ENCODE peak calls at places on chromosomes 13 and 19, in five cellular contexts. Q is HepG2, F is SK-N-SH, Z is HCT116, O is GM12878. E is an unnamed sample.

GRCh38 chr19:3026768-3027167 is 2.3 kb downstream of the TLE2 start:
- DNase-seq in O (no peak), Q (no peak), F (no peak), Z (no peak), E (no peak)

GRCh38 chr13:39463611-39464010 is 139.4 kb downstream of the LHFPL6 start:
- DNase-seq in Z (no peak), Q (no peak), O (no peak), F (no peak), E (no peak)

GRCh38 chr19:51163257-51163656 is 21.2 kb downstream of the SIGLEC7 start:
- DNase-seq in Q (no peak), Z (no peak), O (no peak), F (no peak), E (no peak)

GRCh38 chr19:6706633-6706958 is 13.9 kb downstream of the C3 start:
- DNase-seq in Q (no peak), Z (no peak), F (no peak), O (no peak), E (no peak)

GRCh38 chr19:28297036-28297435 is 915.9 kb downstream of the UQCRFS1 start:
- DNase-seq in Q (no peak), Z (no peak), F (no peak), O (no peak), E (no peak)

GRCh38 chr13:42997381-42997780 is 5.3 kb upstream of the EPSTI1 start:
- DNase-seq in Z (no peak), F (no peak), O (no peak), Q (no peak), E (no peak)

GRCh38 chr13:112213467-112214245 is 146.7 kb downstream of the SOX1 start:
- DNase-seq in O (no peak), F (no peak), Z (no peak), Q (peak), E (peak)

GRCh38 chr19:38206928-38207327 is 17.1 kb downstream of the DPF1 start:
- DNase-seq in Q (no peak), F (no peak), O (no peak), Z (no peak), E (no peak)

GRCh38 chr13:31670831-31671617 is 68.3 kb upstream of the RXFP2 start:
- DNase-seq in Z (no peak), F (peak), O (no peak), Q (no peak), E (no peak)

GRCh38 chr13:34967851-34968562 is 25.9 kb downstream of the NBEA start:
- DNase-seq in Q (no peak), O (no peak), Z (no peak), F (no peak), E (no peak)

GRCh38 chr13:35470671-35471465 is 5.6 kb downstream of the MAB21L1 start:
- DNase-seq in Q (no peak), F (peak), O (no peak), Z (no peak), E (no peak)

GRCh38 chr13:97938701-97939475 is 14.6 kb upstream of the IPO5 start:
- DNase-seq in Z (no peak), F (no peak), O (no peak), Q (no peak), E (no peak)

GRCh38 chr19:40799558-40800338 is 757 bp downstream of the EGLN2 start:
- DNase-seq in O (no peak), F (peak), Q (no peak), Z (no peak), E (no peak)

GRCh38 chr13:74114641-74115040 is 19.6 kb downstream of the KLF12 start:
- DNase-seq in Z (no peak), F (no peak), O (no peak), Q (no peak), E (no peak)

GRCh38 chr13:48138270-48138669 is 43.4 kb upstream of the MED4 start:
- DNase-seq in Z (no peak), F (no peak), Q (no peak), O (no peak), E (no peak)

GRCh38 chr13:108225440-108225839 is 7.2 kb downstream of the ABHD13 start:
- DNase-seq in F (no peak), Z (no peak), O (no peak), Q (no peak), E (no peak)

GRCh38 chr13:48492123-48493075 is 40.5 kb downstream of the RCBTB2 start:
- DNase-seq in Q (no peak), O (peak), Z (no peak), F (no peak), E (no peak)

GRCh38 chr13:46629811-46630413 is 76.9 kb downstream of the LRCH1 start:
- DNase-seq in O (no peak), F (peak), Q (no peak), Z (no peak), E (no peak)

GRCh38 chr19:8666814-8667405 is 31.7 kb downstream of the ACTL9 start:
- DNase-seq in Z (no peak), Q (no peak), F (no peak), O (no peak), E (no peak)
- TF ChIP-seq JUND in Z (no peak), Q (no peak), F (no peak), O (no peak), E (no peak)

DNA sequence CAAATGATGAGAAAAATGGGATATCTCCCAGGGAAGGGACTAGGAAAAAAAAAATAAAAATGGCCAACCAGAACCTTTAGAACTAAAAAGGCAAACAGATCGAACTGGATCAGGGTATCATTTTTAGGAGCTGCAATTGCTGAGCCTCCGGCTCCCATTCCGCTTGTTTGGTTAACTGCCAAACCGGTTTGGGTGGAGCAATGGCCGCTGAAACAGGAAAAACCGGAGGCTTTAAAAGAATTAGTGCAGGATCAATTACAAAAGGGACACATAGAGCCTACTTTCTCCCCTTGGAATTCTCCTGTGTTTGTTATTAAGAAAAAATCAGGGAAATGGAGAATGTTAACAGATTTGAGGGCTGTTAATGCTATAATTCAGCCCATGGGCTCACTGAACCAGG is 12.7 kb upstream of the ZNF443 start:
- DNase-seq in Z (no peak), F (no peak), O (no peak), Q (no peak), E (peak)
- TF ChIP-seq JUND in Z (no peak), F (no peak), O (no peak), Q (no peak), E (no peak)

DNA sequence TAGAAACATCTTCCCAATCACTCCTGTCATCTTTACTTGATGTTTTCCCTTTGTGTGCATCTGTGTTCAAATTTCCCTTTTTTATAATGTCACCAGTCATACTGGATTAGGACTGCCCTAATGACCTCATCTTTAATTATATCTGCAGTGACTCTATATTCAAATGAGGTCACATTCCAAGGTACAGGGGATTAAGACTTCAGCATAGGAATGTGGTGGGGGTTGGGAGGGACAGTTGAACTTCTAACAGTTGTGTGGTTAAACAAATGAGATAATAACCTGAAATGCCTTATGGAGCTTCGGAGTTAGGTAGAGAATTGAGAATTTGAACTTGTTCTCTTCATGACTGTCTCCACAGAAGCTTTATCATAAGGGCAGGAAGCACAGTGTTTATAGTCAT is 23.0 kb downstream of the PAN3 start:
- DNase-seq in Q (peak), F (no peak), Z (no peak), O (no peak), E (peak)
- TF ChIP-seq JUND in Q (no peak), F (no peak), Z (no peak), O (no peak), E (no peak)

DNA sequence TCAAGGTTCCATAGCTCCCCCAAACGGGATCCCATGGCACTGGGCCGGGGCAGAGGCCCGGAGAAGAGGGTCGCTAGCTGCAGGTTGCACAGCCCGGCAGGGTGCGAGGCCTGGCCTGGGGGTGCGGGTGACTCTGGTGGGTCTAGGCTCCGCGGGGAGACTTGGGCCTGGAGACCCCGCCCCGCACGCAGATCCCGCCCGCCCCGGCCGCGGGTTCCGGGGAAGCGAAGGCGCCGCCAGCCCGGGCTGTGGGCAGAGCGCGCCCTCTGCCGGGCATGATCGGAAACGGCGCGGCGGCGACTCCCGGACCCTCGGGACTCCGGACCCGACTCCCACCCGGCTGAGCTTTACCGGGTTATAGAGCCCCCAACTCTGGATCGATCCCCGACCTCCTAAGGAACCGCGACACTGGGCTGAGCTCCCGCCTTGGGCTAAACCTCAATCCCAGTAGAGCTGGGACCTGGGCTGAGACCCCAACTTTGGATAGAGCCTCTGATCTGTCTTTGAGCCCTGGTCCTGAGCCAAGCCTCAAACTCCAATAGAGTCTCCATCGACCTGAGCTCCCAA is 3.1 kb upstream of the TNFAIP8L1 start:
- DNase-seq in Z (no peak), F (peak), O (no peak), Q (no peak), E (peak)
- TF ChIP-seq JUND in Z (no peak), F (no peak), O (no peak), Q (no peak), E (no peak)

GRCh38 chr13:44231786-44232516 is 141.7 kb upstream of the SERP2 start:
- DNase-seq in Q (peak), Z (peak), F (no peak), O (no peak), E (peak)
- TF ChIP-seq JUND in Q (no peak), Z (peak), F (peak), O (no peak), E (peak)

DNA sequence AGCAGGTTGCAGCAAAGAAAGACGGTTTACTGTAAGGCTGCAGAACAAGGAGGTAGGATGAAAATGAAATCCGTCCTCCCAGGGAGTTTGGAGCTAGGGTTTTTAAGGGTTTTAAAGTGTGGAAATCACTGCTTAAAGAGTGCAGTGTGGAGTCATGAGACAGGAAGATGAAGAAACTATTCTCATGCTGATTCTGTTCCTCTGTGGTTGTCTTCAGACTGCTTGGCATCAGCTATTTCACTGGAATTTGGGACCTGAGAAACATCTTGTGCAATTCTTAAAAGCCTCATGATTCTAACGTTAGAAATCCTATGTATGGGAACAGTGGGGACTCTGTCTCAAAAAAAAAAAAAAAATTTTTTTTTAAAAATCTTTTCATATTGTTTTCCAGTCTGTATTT is 11.4 kb downstream of the ZNF331 start:
- DNase-seq in F (no peak), Q (no peak), O (no peak), Z (no peak), E (no peak)
- TF ChIP-seq JUND in F (no peak), Q (no peak), O (no peak), Z (no peak), E (no peak)

GRCh38 chr13:40666905-40667621 is 622 bp upstream of the FOXO1 start:
- DNase-seq in Z (no peak), Q (peak), F (peak), O (no peak), E (no peak)

GRCh38 chr13:40665754-40666057 is 735 bp downstream of the FOXO1 start:
- DNase-seq in Z (no peak), Q (no peak), O (no peak), F (peak), E (no peak)

GRCh38 chr13:40667622-40667978 is 1.2 kb upstream of the FOXO1 start:
- DNase-seq in Q (no peak), F (no peak), O (no peak), Z (no peak), E (no peak)

GRCh38 chr13:40665061-40665753 is 1.2 kb downstream of the FOXO1 start:
- DNase-seq in F (peak), O (no peak), Q (no peak), Z (no peak), E (peak)

DNA sequence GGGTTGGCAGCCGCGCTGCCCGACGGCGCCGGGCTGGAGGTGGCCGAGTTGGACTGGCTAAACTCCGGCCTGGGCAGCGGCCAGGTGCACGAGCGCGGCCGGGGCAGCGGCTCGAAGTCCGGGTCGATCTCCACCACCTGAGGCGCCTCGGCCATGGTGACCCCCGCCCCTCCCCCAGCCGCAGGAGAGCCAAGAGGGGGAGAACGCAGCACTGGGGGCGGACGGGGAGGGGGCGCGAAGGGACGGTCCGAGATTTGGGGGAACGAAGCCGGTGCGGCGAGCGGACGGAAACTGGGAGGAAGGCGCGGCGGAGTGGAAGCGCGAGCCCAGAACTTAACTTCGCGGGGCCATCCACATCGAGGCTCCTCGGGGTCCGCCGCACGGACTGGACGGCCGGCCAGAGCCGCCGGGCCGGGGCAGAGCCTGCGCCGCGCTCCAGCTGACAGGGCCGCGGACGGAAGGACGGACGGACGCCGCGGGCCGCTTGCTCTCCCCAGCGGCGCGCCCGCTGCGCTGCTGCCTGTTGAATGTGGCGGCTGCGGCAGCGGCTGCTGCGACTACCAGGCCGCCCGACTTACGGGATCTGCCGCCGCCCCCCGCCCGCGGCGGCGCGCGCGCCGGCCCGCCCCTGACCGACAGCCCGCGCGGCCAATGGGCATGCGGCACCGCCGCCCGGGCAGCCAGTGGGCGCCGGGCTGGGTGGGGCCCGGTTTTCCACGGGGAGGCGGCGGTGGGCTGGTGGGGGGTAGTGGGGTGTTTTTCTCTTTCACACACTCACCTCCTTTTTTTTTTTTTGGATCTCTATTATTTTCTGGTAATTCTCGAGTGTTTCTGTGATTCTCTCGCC is at the start of gene FOXO1:
- DNase-seq in F (peak), Z (peak), Q (peak), O (no peak), E (peak)
- TF ChIP-seq JUND in F (no peak), Z (no peak), Q (no peak), O (no peak), E (no peak)

GRCh38 chr13:86862137-86862536 is 809.0 kb upstream of the SLITRK5 start:
- DNase-seq in O (no peak), Z (no peak), F (no peak), Q (no peak), E (no peak)

GRCh38 chr13:86856996-86857395 is 814.2 kb upstream of the SLITRK5 start:
- DNase-seq in O (no peak), Z (peak), F (no peak), Q (peak), E (peak)
- TF ChIP-seq JUND in O (no peak), Z (no peak), F (peak), Q (no peak), E (no peak)

DNA sequence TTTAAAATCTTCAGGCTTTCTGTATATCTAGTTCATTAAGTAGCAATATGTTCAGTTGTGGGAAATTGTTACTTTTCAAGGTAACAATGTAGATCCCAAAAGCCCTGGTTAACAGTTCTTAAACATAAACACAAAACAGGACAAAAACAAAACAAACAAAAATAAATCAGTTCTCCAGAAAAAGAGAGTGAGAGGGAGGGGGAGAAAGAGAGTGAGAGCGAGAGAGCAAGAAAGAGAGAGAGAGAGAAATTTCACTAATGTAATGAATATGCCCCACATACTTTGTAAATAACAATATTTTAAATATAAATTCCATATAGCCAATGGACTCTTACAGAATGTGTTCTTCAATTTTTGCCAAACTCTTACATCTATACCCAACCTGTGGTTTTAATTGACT is 275.5 kb downstream of the GPC6 start:
- DNase-seq in Z (no peak), Q (no peak), O (no peak), F (no peak), E (no peak)
- TF ChIP-seq JUND in Z (no peak), Q (no peak), O (no peak), F (no peak), E (no peak)

GRCh38 chr19:53775524-53775923 is 48.6 kb downstream of the NLRP12 start:
- DNase-seq in O (no peak), Z (no peak), F (no peak), Q (peak), E (no peak)

GRCh38 chr19:53771133-53771532 is 53.0 kb downstream of the NLRP12 start:
- DNase-seq in Z (no peak), Q (no peak), O (no peak), F (no peak), E (peak)

GRCh38 chr19:53774011-53774410 is 50.1 kb downstream of the NLRP12 start:
- DNase-seq in Q (no peak), F (no peak), O (no peak), Z (no peak), E (no peak)

GRCh38 chr19:53768401-53768800 is 55.7 kb downstream of the NLRP12 start:
- DNase-seq in O (no peak), Q (no peak), Z (no peak), F (no peak), E (no peak)

DNA sequence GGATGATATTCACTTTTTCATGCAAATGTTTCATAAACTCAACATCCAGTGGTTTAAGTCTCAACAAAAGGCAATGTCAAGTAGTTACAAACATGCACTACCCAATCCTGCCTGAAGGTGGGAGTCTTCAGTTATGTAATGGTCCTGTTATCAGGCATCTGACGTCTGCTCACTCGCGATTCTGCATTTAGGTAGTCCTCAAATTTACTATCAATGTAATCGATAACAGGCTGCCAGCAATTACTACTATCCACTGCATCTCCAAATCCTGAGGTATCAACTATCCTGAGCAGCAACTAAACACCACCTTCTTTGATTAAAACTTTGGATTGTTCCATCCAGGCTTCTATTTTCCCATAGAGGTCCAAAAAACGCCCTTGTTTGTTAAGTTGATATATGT is 51.2 kb downstream of the NLRP12 start:
- DNase-seq in F (peak), O (no peak), Z (peak), Q (peak), E (peak)
- TF ChIP-seq JUND in F (no peak), O (no peak), Z (no peak), Q (no peak), E (no peak)

E was measured in T47D.